ENCODE peak calls at places on chromosomes 16 and 17, in seven cellular contexts. N is BE2C; V is upper lobe of right lung; A is mesothelial cell of epicardium; C is fibroblast of lung; K is foreskin fibroblast; D is CD8-positive, alpha-beta memory T cell. L is an unnamed sample.

GRCh38 chr17:48270896-48271295 is 159.1 kb downstream of the SKAP1 start:
- DNase-seq in N (no peak), V (no peak), A (no peak), C (no peak), K (no peak), D (no peak), L (no peak)

GRCh38 chr17:64471440-64471839 is 22.5 kb downstream of the MILR1 start:
- DNase-seq in N (no peak), V (no peak), A (no peak), C (no peak), K (no peak), D (no peak), L (no peak)

GRCh38 chr17:6779411-6779810 is 3.4 kb downstream of the FBXO39 start:
- DNase-seq in N (no peak), V (no peak), A (no peak), C (no peak), K (no peak), D (no peak), L (no peak)

GRCh38 chr16:3767333-3767977 is 50.1 kb upstream of the TRAP1 start:
- DNase-seq in N (no peak), V (no peak), A (no peak), C (no peak), K (no peak), D (no peak), L (no peak)

GRCh38 chr17:29959658-29960337 is 18.4 kb downstream of the EFCAB5 start:
- DNase-seq in N (no peak), V (no peak), A (no peak), C (peak; percentile 13), K (no peak), D (no peak), L (no peak)

GRCh38 chr17:64773836-64774761 is 112.0 kb upstream of the SMURF2 start:
- DNase-seq in N (peak; percentile 55), V (peak; percentile 92), A (no peak), C (peak; percentile 64), K (peak; percentile 53), D (no peak), L (no peak)

GRCh38 chr16:63982156-63982555 is 1139.7 kb downstream of the CDH11 start:
- DNase-seq in N (no peak), V (no peak), A (no peak), C (no peak), K (no peak), D (no peak), L (no peak)

GRCh38 chr17:15945493-15946209 is 721 bp downstream of the ADORA2B start:
- DNase-seq in N (no peak), V (peak; percentile 79), A (no peak), C (peak; percentile 34), K (peak; percentile 30), D (no peak), L (no peak)

GRCh38 chr16:67212766-67213165 is 13.8 kb downstream of the ELMO3 start:
- DNase-seq in N (no peak), V (no peak), A (no peak), C (no peak), K (no peak), D (no peak), L (no peak)

GRCh38 chr16:87806246-87806607 is 40.4 kb upstream of the KLHDC4 start:
- DNase-seq in N (no peak), V (no peak), A (no peak), C (peak; percentile 43), K (peak; percentile 27), D (no peak), L (no peak)

GRCh38 chr16:12375341-12375740 is 398.8 kb downstream of the SNX29 start:
- DNase-seq in N (no peak), V (no peak), A (no peak), C (peak; percentile 26), K (no peak), D (no peak), L (no peak)

GRCh38 chr17:43880420-43880991 is 26.8 kb downstream of the MPP2 start:
- DNase-seq in N (peak; percentile 68), V (peak; percentile 71), A (no peak), C (no peak), K (no peak), D (no peak), L (no peak)

GRCh38 chr16:25978227-25978626 is 286.5 kb downstream of the HS3ST4 start:
- DNase-seq in N (no peak), V (no peak), A (no peak), C (no peak), K (no peak), D (no peak), L (no peak)

GRCh38 chr16:25109643-25110042 is 1.9 kb upstream of the LCMT1 start:
- DNase-seq in N (no peak), V (no peak), A (no peak), C (peak; percentile 93), K (peak; percentile 96), D (no peak), L (no peak)

GRCh38 chr17:67759355-67760171 is 41.8 kb downstream of the NOL11 start:
- DNase-seq in N (no peak), V (peak; percentile 59), A (no peak), C (peak; percentile 16), K (peak; percentile 49), D (no peak), L (no peak)

GRCh38 chr16:79598341-79599181 is 2.0 kb downstream of the MAF start:
- DNase-seq in N (no peak), V (peak; percentile 79), A (no peak), C (peak; percentile 65), K (no peak), D (peak; percentile 31), L (no peak)

GRCh38 chr17:78717431-78717980 is 64.6 kb downstream of the CYTH1 start:
- DNase-seq in N (peak; percentile 42), V (no peak), A (no peak), C (peak; percentile 45), K (peak; percentile 42), D (no peak), L (no peak)

GRCh38 chr17:55728833-55729232 is 6.2 kb upstream of the TMEM100 start:
- DNase-seq in N (no peak), V (no peak), A (no peak), C (peak; percentile 33), K (no peak), D (no peak), L (no peak)

GRCh38 chr17:42050360-42051012 is at the start of gene C17orf113:
- DNase-seq in N (peak; percentile 79), V (peak; percentile 81), A (peak; percentile 52), C (peak; percentile 13), K (peak; percentile 21), D (peak; percentile 26), L (no peak)

GRCh38 chr17:62765351-62765750 is 42.8 kb downstream of the MARCHF10 start:
- DNase-seq in N (no peak), V (no peak), A (no peak), C (no peak), K (no peak), D (no peak), L (no peak)

GRCh38 chr17:69969897-69970296 is 105.1 kb upstream of the KCNJ16 start:
- DNase-seq in N (no peak), V (no peak), A (no peak), C (peak; percentile 28), K (no peak), D (no peak), L (no peak)

GRCh38 chr16:28974007-28974436 is 556 bp upstream of the SPNS1 start:
- DNase-seq in N (peak; percentile 86), V (peak; percentile 77), A (no peak), C (peak; percentile 52), K (peak; percentile 53), D (no peak), L (no peak)

GRCh38 chr17:13921841-13922776 is 147.2 kb upstream of the COX10 start:
- DNase-seq in N (no peak), V (no peak), A (no peak), C (no peak), K (no peak), D (no peak), L (no peak)

GRCh38 chr17:1099242-1099641 is 80.5 kb downstream of the ABR start:
- DNase-seq in N (no peak), V (no peak), A (no peak), C (no peak), K (no peak), D (no peak), L (no peak)

GRCh38 chr17:58575511-58575910 is 61.1 kb upstream of the MTMR4 start:
- DNase-seq in N (no peak), V (no peak), A (no peak), C (peak; percentile 78), K (peak; percentile 34), D (no peak), L (no peak)

GRCh38 chr17:49390548-49391324 is 23.9 kb downstream of the PHB1 start:
- DNase-seq in N (no peak), V (peak; percentile 70), A (no peak), C (no peak), K (no peak), D (no peak), L (no peak)

GRCh38 chr17:18094409-18094807 is 6.7 kb downstream of the DRG2 start:
- DNase-seq in N (no peak), V (no peak), A (no peak), C (no peak), K (no peak), D (no peak), L (no peak)

GRCh38 chr17:60393840-60394529 is 2.1 kb upstream of the USP32 start:
- DNase-seq in N (no peak), V (no peak), A (no peak), C (no peak), K (no peak), D (no peak), L (no peak)

GRCh38 chr17:61139219-61139618 is 260.4 kb upstream of the TBX2 start:
- DNase-seq in N (no peak), V (no peak), A (no peak), C (peak; percentile 82), K (peak; percentile 73), D (peak; percentile 15), L (no peak)

GRCh38 chr17:46157443-46158107 is 35.7 kb downstream of the KANSL1 start:
- DNase-seq in N (no peak), V (no peak), A (no peak), C (peak; percentile 75), K (no peak), D (no peak), L (no peak)

GRCh38 chr17:49259663-49260010 is 29.1 kb upstream of the PHOSPHO1 start:
- DNase-seq in N (no peak), V (no peak), A (no peak), C (no peak), K (no peak), D (no peak), L (no peak)

GRCh38 chr16:5361322-5361721 is 263.7 kb upstream of the EEF2KMT start:
- DNase-seq in N (no peak), V (no peak), A (no peak), C (no peak), K (no peak), D (no peak), L (no peak)

GRCh38 chr16:66740010-66740409 is 11.4 kb downstream of the DYNC1LI2 start:
- DNase-seq in N (peak; percentile 52), V (no peak), A (no peak), C (no peak), K (peak; percentile 14), D (peak; percentile 19), L (no peak)

GRCh38 chr16:30740364-30741251 is 7.6 kb upstream of the PHKG2 start:
- DNase-seq in N (no peak), V (peak; percentile 93), A (no peak), C (peak; percentile 80), K (peak; percentile 77), D (no peak), L (no peak)

GRCh38 chr17:59366773-59367656 is 35.6 kb downstream of the YPEL2 start:
- DNase-seq in N (peak; percentile 44), V (peak; percentile 70), A (no peak), C (peak; percentile 83), K (no peak), D (no peak), L (no peak)

GRCh38 chr17:72510454-72511016 is 389.7 kb downstream of the SOX9 start:
- DNase-seq in N (no peak), V (no peak), A (no peak), C (peak; percentile 61), K (no peak), D (no peak), L (no peak)

L was measured in iPS DF 6.9.